ENCODE peak calls at places on chromosomes 1 and 21, in four cellular contexts. J is HepG2, P is GM12878, L is K562. E is an unnamed sample.

GRCh38 chr1:83802023-83802422 is 196.9 kb downstream of the TTLL7 start:
- DNase-seq in J (no peak), L (no peak), P (no peak), E (no peak)

GRCh38 chr1:83999316-83999819 is 436 bp upstream of the TTLL7 start:
- DNase-seq in P (no peak), J (peak; percentile 13), L (peak; percentile 81), E (peak; percentile 67)

GRCh38 chr1:15931884-15932283 is 44.0 kb downstream of the ZBTB17 start:
- DNase-seq in L (no peak), J (no peak), P (no peak), E (no peak)

GRCh38 chr1:90325165-90325564 is 330.3 kb downstream of the ZNF326 start:
- DNase-seq in L (no peak), P (no peak), J (no peak), E (no peak)

GRCh38 chr1:163295949-163296348 is 25.8 kb upstream of the NUF2 start:
- DNase-seq in L (no peak), P (no peak), J (no peak), E (no peak)

GRCh38 chr1:160148121-160148520 is 3.3 kb upstream of the ATP1A4 start:
- DNase-seq in L (no peak), P (no peak), J (peak; percentile 89), E (no peak)

GRCh38 chr1:150281221-150281757 is 1.1 kb upstream of the CIART start:
- DNase-seq in P (no peak), L (peak; percentile 46), J (no peak), E (peak; percentile 78)

GRCh38 chr21:20698585-20698984 is 299.6 kb upstream of the NCAM2 start:
- DNase-seq in J (no peak), P (no peak), L (no peak), E (no peak)

GRCh38 chr1:23951646-23952095 is 8.0 kb upstream of the PNRC2 start:
- DNase-seq in J (peak; percentile 86), L (no peak), P (no peak), E (peak; percentile 80)

GRCh38 chr1:151739590-151740355 is 18.5 kb downstream of the RIIAD1 start:
- DNase-seq in P (no peak), L (no peak), J (no peak), E (no peak)

GRCh38 chr1:6447818-6448748 is 17.9 kb downstream of the TNFRSF25 start:
- DNase-seq in P (no peak), L (peak; percentile 62), J (peak; percentile 81), E (no peak)

GRCh38 chr1:243942196-243943150 is 92.4 kb upstream of the AKT3 start:
- DNase-seq in L (no peak), P (no peak), J (no peak), E (no peak)

GRCh38 chr1:59071289-59071688 is 225.6 kb upstream of the FGGY start:
- DNase-seq in L (no peak), J (peak; percentile 85), P (no peak), E (no peak)

GRCh38 chr1:76867342-76868130 is at the start of gene ST6GALNAC5:
- DNase-seq in P (no peak), J (no peak), L (no peak), E (peak; percentile 7)
- TF ChIP-seq EZH2 in P (no peak), J (no peak), L (no peak), E (no peak)

GRCh38 chr21:36816556-36817130 is 117.7 kb downstream of the SIM2 start:
- DNase-seq in J (no peak), L (no peak), P (no peak), E (peak; percentile 8)
- TF ChIP-seq MYC in J (no peak), L (no peak), P (no peak), E (no peak)

DNA sequence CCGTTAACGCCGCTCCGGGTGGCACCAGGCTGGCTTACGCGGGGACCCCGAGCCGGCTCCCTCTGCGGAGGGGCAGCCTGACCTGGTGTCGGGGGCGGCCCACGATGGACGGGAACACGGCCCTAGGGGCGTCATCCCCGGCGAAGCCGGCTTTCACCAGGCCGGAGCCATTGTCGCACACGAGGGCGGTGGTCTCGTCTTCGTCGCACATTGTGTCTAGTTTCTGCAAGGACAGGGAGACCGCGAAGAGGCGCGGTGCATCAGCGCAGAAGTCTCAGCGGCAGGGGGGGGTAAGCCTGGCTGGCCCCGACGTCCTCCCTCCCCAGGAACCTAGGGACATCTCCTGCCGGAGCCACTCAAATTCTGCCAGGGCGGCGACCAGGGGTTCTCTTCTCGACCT is 989 bp downstream of the ACTA1 start:
- DNase-seq in L (no peak), P (no peak), J (no peak), E (no peak)
- TF ChIP-seq EZH2 in L (no peak), P (no peak), J (no peak), E (peak; percentile 11)

GRCh38 chr1:22285545-22286396 is 142.9 kb upstream of the WNT4 start:
- DNase-seq in P (no peak), J (peak; percentile 18), L (peak; percentile 89), E (no peak)

GRCh38 chr1:22286491-22286890 is 143.6 kb upstream of the WNT4 start:
- DNase-seq in L (peak; percentile 44), J (no peak), P (no peak), E (no peak)

GRCh38 chr1:22287946-22288520 is 145.1 kb upstream of the WNT4 start:
- DNase-seq in P (no peak), J (no peak), L (no peak), E (no peak)

GRCh38 chr1:22288593-22289241 is 145.8 kb upstream of the WNT4 start:
- DNase-seq in P (no peak), L (no peak), J (peak; percentile 12), E (no peak)

GRCh38 chr1:22287273-22287672 is 144.4 kb upstream of the WNT4 start:
- DNase-seq in P (no peak), L (no peak), J (no peak), E (no peak)
- TF ChIP-seq MYC in P (no peak), L (no peak), J (no peak), E (no peak)

DNA sequence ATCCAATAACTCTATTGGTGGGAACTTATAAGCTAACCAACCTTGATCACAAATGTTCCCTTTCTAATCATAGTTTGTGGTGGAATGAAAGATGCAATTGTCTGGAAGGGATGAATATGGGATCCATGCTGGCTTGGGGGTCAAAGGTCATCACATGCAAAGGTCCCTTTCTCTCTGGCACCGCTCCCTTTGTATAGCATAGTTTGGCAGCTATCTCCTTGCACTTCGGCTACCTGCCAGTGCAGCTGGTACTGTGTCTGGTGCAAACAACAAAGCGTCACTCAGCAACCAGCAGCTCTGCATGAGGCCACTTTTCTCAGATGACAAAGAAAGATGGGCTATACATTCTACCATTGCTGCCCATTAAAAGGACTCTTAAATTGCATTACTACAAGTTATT is 188.2 kb upstream of the NFIA start:
- DNase-seq in J (no peak), P (no peak), L (no peak), E (no peak)
- TF ChIP-seq EZH2 in J (no peak), P (no peak), L (no peak), E (no peak)

GRCh38 chr1:2229921-2230700 is 2.0 kb downstream of the SKI start:
- DNase-seq in P (no peak), J (no peak), L (no peak), E (peak; percentile 52)

GRCh38 chr1:2228157-2228594 is at the start of gene SKI:
- DNase-seq in J (no peak), L (peak; percentile 81), P (no peak), E (no peak)

GRCh38 chr1:2228684-2229031 is 539 bp downstream of the SKI start:
- DNase-seq in J (no peak), L (no peak), P (no peak), E (no peak)

GRCh38 chr1:2227341-2228156 is 570 bp upstream of the SKI start:
- DNase-seq in L (peak; percentile 97), J (peak; percentile 89), P (peak; percentile 41), E (peak; percentile 92)

DNA sequence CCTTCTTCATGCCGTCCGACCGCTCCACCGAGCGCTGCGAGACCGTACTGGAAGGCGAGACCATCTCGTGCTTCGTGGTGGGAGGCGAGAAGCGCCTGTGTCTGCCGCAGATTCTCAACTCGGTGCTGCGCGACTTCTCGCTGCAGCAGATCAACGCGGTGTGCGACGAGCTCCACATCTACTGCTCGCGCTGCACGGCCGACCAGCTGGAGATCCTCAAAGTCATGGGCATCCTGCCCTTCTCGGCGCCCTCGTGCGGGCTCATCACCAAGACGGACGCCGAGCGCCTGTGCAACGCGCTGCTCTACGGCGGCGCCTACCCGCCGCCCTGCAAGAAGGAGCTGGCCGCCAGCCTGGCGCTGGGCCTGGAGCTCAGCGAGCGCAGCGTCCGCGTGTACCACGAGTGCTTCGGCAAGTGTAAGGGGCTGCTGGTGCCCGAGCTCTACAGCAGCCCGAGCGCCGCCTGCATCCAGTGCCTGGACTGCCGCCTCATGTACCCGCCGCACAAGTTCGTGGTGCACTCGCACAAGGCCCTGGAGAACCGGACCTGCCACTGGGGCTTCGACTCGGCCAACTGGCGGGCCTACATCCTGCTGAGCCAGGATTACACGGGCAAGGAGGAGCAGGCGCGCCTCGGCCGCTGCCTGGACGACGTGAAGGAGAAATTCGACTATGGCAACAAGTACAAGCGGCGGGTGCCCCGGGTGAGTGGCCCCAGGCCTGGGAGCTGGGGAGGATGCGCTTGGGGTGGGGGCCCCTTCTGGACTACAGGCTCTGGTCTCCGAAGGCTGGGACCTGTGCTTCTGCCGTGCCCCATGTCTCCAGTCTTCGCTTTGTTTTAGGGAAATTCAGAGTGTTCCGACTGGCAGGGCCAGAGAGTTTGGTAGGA is 1.2 kb downstream of the SKI start:
- DNase-seq in J (no peak), P (no peak), L (no peak), E (peak; percentile 67)
- TF ChIP-seq MYC in J (peak; percentile 19), P (no peak), L (peak; percentile 41), E (no peak)

GRCh38 chr1:231626951-231627614 is 493 bp downstream of the DISC1 start:
- DNase-seq in L (no peak), J (peak; percentile 62), P (no peak), E (no peak)
- TF ChIP-seq EZH2 in L (no peak), J (no peak), P (no peak), E (no peak)

GRCh38 chr1:1619917-1620361 is 4.6 kb downstream of the MIB2 start:
- DNase-seq in L (peak; percentile 53), P (no peak), J (peak; percentile 31), E (no peak)
- TF ChIP-seq MYC in L (no peak), P (no peak), J (no peak), E (no peak)

DNA sequence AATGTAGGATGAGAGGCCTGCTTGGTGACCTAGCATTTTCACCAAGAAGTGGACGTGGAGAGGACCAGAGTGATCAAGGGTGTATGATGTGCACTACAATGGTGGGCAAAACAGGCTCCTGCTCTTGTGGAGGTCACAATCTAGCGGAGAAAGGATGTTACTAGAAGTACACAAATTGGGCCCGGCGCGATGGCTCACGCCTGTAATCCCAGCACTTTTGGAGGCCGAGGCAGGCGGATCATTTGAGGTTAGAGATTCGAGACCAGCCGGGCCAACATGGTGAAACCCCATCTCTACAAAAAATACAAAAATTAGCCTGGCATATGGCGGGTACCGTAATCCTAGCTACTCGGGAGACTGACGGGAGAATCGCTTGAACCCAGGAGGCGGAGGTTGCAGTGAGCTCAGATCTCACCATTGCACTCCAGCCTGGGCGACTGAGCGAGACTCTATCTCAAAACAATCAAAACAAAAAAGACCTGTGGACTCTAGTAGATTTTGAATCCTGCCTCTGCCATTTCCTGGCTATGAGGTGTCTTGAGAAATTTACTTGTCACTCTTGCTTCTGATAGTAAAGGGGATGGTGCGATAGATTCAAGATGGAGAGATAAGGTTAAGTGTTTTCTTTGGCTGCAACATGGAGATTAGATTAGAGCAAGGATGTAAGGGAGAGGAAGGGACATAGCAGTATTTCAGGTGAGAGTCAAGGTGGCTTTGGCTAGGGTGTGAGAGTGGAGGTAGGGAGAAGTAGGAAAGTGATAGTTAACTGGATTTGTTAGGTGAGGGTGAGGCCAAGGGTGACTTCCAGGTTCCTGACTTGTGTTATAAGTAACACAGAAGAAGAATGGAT is 7.1 kb downstream of the KLF18 start:
- DNase-seq in L (no peak), P (no peak), J (no peak), E (no peak)
- TF ChIP-seq EZH2 in L (no peak), P (no peak), J (no peak), E (no peak)